ENCODE peak calls at places on chromosomes 5 and 9, in six cellular contexts. One of them, this sample, is unnamed.

GRCh38 chr9:111896942-111897830 is 572 bp downstream of the UGCG start:
- DNase-seq in uterus: peak; percentile 67
- DNase-seq in sigmoid colon: peak; percentile 79
- DNase-seq in CD4-positive, alpha-beta T cell: peak; percentile 39
- DNase-seq in activated CD8-positive, alpha-beta T cell treated with anti-CD3 and anti-CD28 coated beads for 36 hours: peak; percentile 38
- DNase-seq in fibroblast of mammary gland: peak; percentile 56
- DNase-seq in this sample: no peak

GRCh38 chr9:113511047-113511521 is 47.6 kb downstream of the RGS3 start:
- DNase-seq in fibroblast of mammary gland: no peak
- DNase-seq in activated CD8-positive, alpha-beta T cell treated with anti-CD3 and anti-CD28 coated beads for 36 hours: no peak
- DNase-seq in uterus: no peak
- DNase-seq in sigmoid colon: no peak
- DNase-seq in CD4-positive, alpha-beta T cell: no peak
- DNase-seq in this sample: peak; percentile 36

GRCh38 chr5:143898914-143899591 is 87.1 kb downstream of the HMHB1 start:
- DNase-seq in CD4-positive, alpha-beta T cell: no peak
- DNase-seq in activated CD8-positive, alpha-beta T cell treated with anti-CD3 and anti-CD28 coated beads for 36 hours: no peak
- DNase-seq in uterus: no peak
- DNase-seq in sigmoid colon: no peak
- DNase-seq in fibroblast of mammary gland: no peak
- DNase-seq in this sample: no peak

GRCh38 chr5:147532157-147532556 is 22.3 kb upstream of the DPYSL3 start:
- DNase-seq in uterus: peak; percentile 39
- DNase-seq in CD4-positive, alpha-beta T cell: no peak
- DNase-seq in fibroblast of mammary gland: no peak
- DNase-seq in sigmoid colon: no peak
- DNase-seq in activated CD8-positive, alpha-beta T cell treated with anti-CD3 and anti-CD28 coated beads for 36 hours: no peak
- DNase-seq in this sample: no peak

GRCh38 chr9:125889524-125890473 is 142.6 kb downstream of the PBX3 start:
- DNase-seq in uterus: peak; percentile 11
- DNase-seq in activated CD8-positive, alpha-beta T cell treated with anti-CD3 and anti-CD28 coated beads for 36 hours: peak; percentile 40
- DNase-seq in sigmoid colon: peak; percentile 61
- DNase-seq in CD4-positive, alpha-beta T cell: no peak
- DNase-seq in fibroblast of mammary gland: peak; percentile 57
- DNase-seq in this sample: no peak

GRCh38 chr5:93163010-93163663 is 417.9 kb downstream of the NR2F1-AS1 start:
- DNase-seq in uterus: no peak
- DNase-seq in fibroblast of mammary gland: peak; percentile 92
- DNase-seq in activated CD8-positive, alpha-beta T cell treated with anti-CD3 and anti-CD28 coated beads for 36 hours: no peak
- DNase-seq in sigmoid colon: no peak
- DNase-seq in CD4-positive, alpha-beta T cell: no peak
- DNase-seq in this sample: no peak

GRCh38 chr5:127320032-127320945 is 29.7 kb downstream of the MEGF10 start:
- DNase-seq in fibroblast of mammary gland: peak; percentile 25
- DNase-seq in CD4-positive, alpha-beta T cell: no peak
- DNase-seq in activated CD8-positive, alpha-beta T cell treated with anti-CD3 and anti-CD28 coated beads for 36 hours: peak; percentile 41
- DNase-seq in sigmoid colon: no peak
- DNase-seq in uterus: no peak
- DNase-seq in this sample: no peak

GRCh38 chr5:96079075-96079474 is 117.4 kb upstream of the ELL2 start:
- DNase-seq in CD4-positive, alpha-beta T cell: no peak
- DNase-seq in sigmoid colon: no peak
- DNase-seq in fibroblast of mammary gland: peak; percentile 97
- DNase-seq in uterus: no peak
- DNase-seq in activated CD8-positive, alpha-beta T cell treated with anti-CD3 and anti-CD28 coated beads for 36 hours: peak; percentile 63
- DNase-seq in this sample: no peak

GRCh38 chr9:10366171-10366779 is 246.5 kb downstream of the PTPRD start:
- DNase-seq in uterus: no peak
- DNase-seq in CD4-positive, alpha-beta T cell: no peak
- DNase-seq in fibroblast of mammary gland: peak; percentile 42
- DNase-seq in activated CD8-positive, alpha-beta T cell treated with anti-CD3 and anti-CD28 coated beads for 36 hours: no peak
- DNase-seq in sigmoid colon: no peak
- DNase-seq in this sample: no peak

GRCh38 chr5:136674178-136674577 is 308.8 kb upstream of the TRPC7 start:
- DNase-seq in CD4-positive, alpha-beta T cell: no peak
- DNase-seq in uterus: no peak
- DNase-seq in fibroblast of mammary gland: no peak
- DNase-seq in activated CD8-positive, alpha-beta T cell treated with anti-CD3 and anti-CD28 coated beads for 36 hours: no peak
- DNase-seq in sigmoid colon: no peak
- DNase-seq in this sample: no peak

GRCh38 chr5:107464876-107465275 is 205.9 kb downstream of the EFNA5 start:
- DNase-seq in uterus: no peak
- DNase-seq in sigmoid colon: no peak
- DNase-seq in activated CD8-positive, alpha-beta T cell treated with anti-CD3 and anti-CD28 coated beads for 36 hours: no peak
- DNase-seq in fibroblast of mammary gland: no peak
- DNase-seq in CD4-positive, alpha-beta T cell: no peak
- DNase-seq in this sample: no peak

GRCh38 chr5:172501708-172502379 is 47.5 kb upstream of the SH3PXD2B start:
- DNase-seq in activated CD8-positive, alpha-beta T cell treated with anti-CD3 and anti-CD28 coated beads for 36 hours: no peak
- DNase-seq in uterus: peak; percentile 6
- DNase-seq in fibroblast of mammary gland: no peak
- DNase-seq in sigmoid colon: peak; percentile 56
- DNase-seq in CD4-positive, alpha-beta T cell: no peak
- DNase-seq in this sample: no peak

GRCh38 chr5:1468247-1468612 is 23.0 kb upstream of the SLC6A3 start:
- DNase-seq in CD4-positive, alpha-beta T cell: no peak
- DNase-seq in uterus: no peak
- DNase-seq in sigmoid colon: no peak
- DNase-seq in activated CD8-positive, alpha-beta T cell treated with anti-CD3 and anti-CD28 coated beads for 36 hours: peak; percentile 58
- DNase-seq in fibroblast of mammary gland: peak; percentile 9
- DNase-seq in this sample: no peak

GRCh38 chr5:168795943-168796342 is 216.8 kb upstream of the PANK3 start:
- DNase-seq in activated CD8-positive, alpha-beta T cell treated with anti-CD3 and anti-CD28 coated beads for 36 hours: no peak
- DNase-seq in uterus: no peak
- DNase-seq in sigmoid colon: no peak
- DNase-seq in CD4-positive, alpha-beta T cell: no peak
- DNase-seq in fibroblast of mammary gland: no peak
- DNase-seq in this sample: no peak

GRCh38 chr9:124716795-124717194 is 54.3 kb downstream of the NR6A1 start:
- DNase-seq in activated CD8-positive, alpha-beta T cell treated with anti-CD3 and anti-CD28 coated beads for 36 hours: no peak
- DNase-seq in CD4-positive, alpha-beta T cell: no peak
- DNase-seq in fibroblast of mammary gland: peak; percentile 76
- DNase-seq in sigmoid colon: no peak
- DNase-seq in uterus: no peak
- DNase-seq in this sample: no peak

GRCh38 chr5:3346111-3346820 is 249.4 kb upstream of the IRX1 start:
- DNase-seq in activated CD8-positive, alpha-beta T cell treated with anti-CD3 and anti-CD28 coated beads for 36 hours: no peak
- DNase-seq in CD4-positive, alpha-beta T cell: no peak
- DNase-seq in sigmoid colon: peak; percentile 56
- DNase-seq in fibroblast of mammary gland: no peak
- DNase-seq in uterus: no peak
- DNase-seq in this sample: peak; percentile 69

GRCh38 chr9:29830815-29831214 is 2257.5 kb upstream of the C9orf72 start:
- DNase-seq in uterus: no peak
- DNase-seq in sigmoid colon: no peak
- DNase-seq in CD4-positive, alpha-beta T cell: no peak
- DNase-seq in activated CD8-positive, alpha-beta T cell treated with anti-CD3 and anti-CD28 coated beads for 36 hours: no peak
- DNase-seq in fibroblast of mammary gland: peak; percentile 9
- DNase-seq in this sample: no peak

GRCh38 chr9:27276182-27277030 is 20.5 kb downstream of the EQTN start:
- DNase-seq in uterus: peak; percentile 24
- DNase-seq in activated CD8-positive, alpha-beta T cell treated with anti-CD3 and anti-CD28 coated beads for 36 hours: no peak
- DNase-seq in sigmoid colon: no peak
- DNase-seq in CD4-positive, alpha-beta T cell: no peak
- DNase-seq in fibroblast of mammary gland: peak; percentile 67
- DNase-seq in this sample: no peak

GRCh38 chr5:40755093-40755406 is 711 bp downstream of the TTC33 start:
- DNase-seq in fibroblast of mammary gland: peak; percentile 82
- DNase-seq in sigmoid colon: peak; percentile 88
- DNase-seq in uterus: peak; percentile 66
- DNase-seq in activated CD8-positive, alpha-beta T cell treated with anti-CD3 and anti-CD28 coated beads for 36 hours: peak; percentile 78
- DNase-seq in CD4-positive, alpha-beta T cell: peak; percentile 56
- DNase-seq in this sample: no peak

GRCh38 chr5:172878585-172879433 is 44.8 kb downstream of the ERGIC1 start:
- DNase-seq in fibroblast of mammary gland: peak; percentile 79
- DNase-seq in activated CD8-positive, alpha-beta T cell treated with anti-CD3 and anti-CD28 coated beads for 36 hours: no peak
- DNase-seq in sigmoid colon: no peak
- DNase-seq in uterus: peak; percentile 38
- DNase-seq in CD4-positive, alpha-beta T cell: no peak
- DNase-seq in this sample: no peak

GRCh38 chr5:32276173-32276853 is 36.4 kb downstream of the MTMR12 start:
- DNase-seq in CD4-positive, alpha-beta T cell: no peak
- DNase-seq in activated CD8-positive, alpha-beta T cell treated with anti-CD3 and anti-CD28 coated beads for 36 hours: no peak
- DNase-seq in sigmoid colon: no peak
- DNase-seq in fibroblast of mammary gland: no peak
- DNase-seq in uterus: no peak
- DNase-seq in this sample: no peak

DNA sequence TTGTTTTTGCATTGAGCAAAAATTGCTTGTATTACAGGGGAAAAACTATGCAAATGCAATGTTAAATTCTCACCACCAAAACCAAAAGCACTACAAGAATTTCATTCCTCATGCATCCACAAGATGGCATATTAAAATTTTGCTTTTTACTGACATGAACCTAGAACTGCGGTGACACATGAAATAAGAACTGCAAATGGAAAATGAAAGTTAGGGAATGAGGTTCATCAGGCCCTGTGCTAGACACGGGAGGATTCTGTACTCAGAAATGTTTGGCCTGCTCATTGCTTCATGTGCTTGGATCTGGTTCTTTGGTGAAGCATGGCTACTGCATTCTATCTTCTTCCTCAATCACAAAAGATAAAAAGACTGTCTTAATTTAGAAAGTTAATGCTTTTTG is 9.1 kb upstream of the RFK start:
- DNase-seq in uterus: no peak
- DNase-seq in activated CD8-positive, alpha-beta T cell treated with anti-CD3 and anti-CD28 coated beads for 36 hours: peak; percentile 22
- DNase-seq in sigmoid colon: no peak
- DNase-seq in CD4-positive, alpha-beta T cell: no peak
- DNase-seq in fibroblast of mammary gland: peak; percentile 85
- DNase-seq in this sample: no peak
- TF ChIP-seq CTCF in uterus: peak; percentile 61
- TF ChIP-seq CTCF in activated CD8-positive, alpha-beta T cell treated with anti-CD3 and anti-CD28 coated beads for 36 hours: peak; percentile 63
- TF ChIP-seq CTCF in sigmoid colon: peak; percentile 51
- TF ChIP-seq CTCF in CD4-positive, alpha-beta T cell: peak; percentile 64
- TF ChIP-seq CTCF in fibroblast of mammary gland: peak; percentile 65
- TF ChIP-seq CTCF in this sample: peak; percentile 86

GRCh38 chr9:92176068-92176799 is 61.0 kb upstream of the SPTLC1 start:
- DNase-seq in sigmoid colon: no peak
- DNase-seq in activated CD8-positive, alpha-beta T cell treated with anti-CD3 and anti-CD28 coated beads for 36 hours: no peak
- DNase-seq in fibroblast of mammary gland: no peak
- DNase-seq in uterus: no peak
- DNase-seq in CD4-positive, alpha-beta T cell: no peak
- DNase-seq in this sample: no peak
- TF ChIP-seq CTCF in sigmoid colon: no peak
- TF ChIP-seq CTCF in activated CD8-positive, alpha-beta T cell treated with anti-CD3 and anti-CD28 coated beads for 36 hours: no peak
- TF ChIP-seq CTCF in fibroblast of mammary gland: peak; percentile 37
- TF ChIP-seq CTCF in uterus: no peak
- TF ChIP-seq CTCF in CD4-positive, alpha-beta T cell: no peak
- TF ChIP-seq CTCF in this sample: peak; percentile 50

DNA sequence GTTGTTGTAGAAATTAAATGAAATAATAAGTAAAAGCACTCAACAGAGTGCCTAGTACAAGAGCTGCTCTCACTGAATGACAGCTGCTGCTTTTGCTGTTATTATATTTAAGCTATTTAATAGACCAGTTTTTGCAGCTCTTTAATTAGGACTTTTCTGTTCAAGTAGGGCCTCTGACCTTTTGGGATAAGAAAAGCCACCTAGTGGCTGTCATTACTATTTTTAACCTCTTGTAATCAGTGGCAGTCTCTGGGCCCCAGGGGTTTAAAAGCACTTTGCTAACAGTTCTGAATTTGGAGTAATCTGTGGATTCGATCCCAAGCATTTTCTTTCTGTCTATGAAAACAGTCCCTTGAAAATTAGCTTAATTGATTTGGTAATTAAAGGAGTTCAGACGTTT is 121.1 kb downstream of the NUDT12 start:
- DNase-seq in activated CD8-positive, alpha-beta T cell treated with anti-CD3 and anti-CD28 coated beads for 36 hours: no peak
- DNase-seq in sigmoid colon: no peak
- DNase-seq in CD4-positive, alpha-beta T cell: no peak
- DNase-seq in fibroblast of mammary gland: no peak
- DNase-seq in uterus: no peak
- DNase-seq in this sample: no peak
- TF ChIP-seq CTCF in activated CD8-positive, alpha-beta T cell treated with anti-CD3 and anti-CD28 coated beads for 36 hours: no peak
- TF ChIP-seq CTCF in sigmoid colon: no peak
- TF ChIP-seq CTCF in CD4-positive, alpha-beta T cell: no peak
- TF ChIP-seq CTCF in fibroblast of mammary gland: peak; percentile 10
- TF ChIP-seq CTCF in uterus: no peak
- TF ChIP-seq CTCF in this sample: peak; percentile 28

DNA sequence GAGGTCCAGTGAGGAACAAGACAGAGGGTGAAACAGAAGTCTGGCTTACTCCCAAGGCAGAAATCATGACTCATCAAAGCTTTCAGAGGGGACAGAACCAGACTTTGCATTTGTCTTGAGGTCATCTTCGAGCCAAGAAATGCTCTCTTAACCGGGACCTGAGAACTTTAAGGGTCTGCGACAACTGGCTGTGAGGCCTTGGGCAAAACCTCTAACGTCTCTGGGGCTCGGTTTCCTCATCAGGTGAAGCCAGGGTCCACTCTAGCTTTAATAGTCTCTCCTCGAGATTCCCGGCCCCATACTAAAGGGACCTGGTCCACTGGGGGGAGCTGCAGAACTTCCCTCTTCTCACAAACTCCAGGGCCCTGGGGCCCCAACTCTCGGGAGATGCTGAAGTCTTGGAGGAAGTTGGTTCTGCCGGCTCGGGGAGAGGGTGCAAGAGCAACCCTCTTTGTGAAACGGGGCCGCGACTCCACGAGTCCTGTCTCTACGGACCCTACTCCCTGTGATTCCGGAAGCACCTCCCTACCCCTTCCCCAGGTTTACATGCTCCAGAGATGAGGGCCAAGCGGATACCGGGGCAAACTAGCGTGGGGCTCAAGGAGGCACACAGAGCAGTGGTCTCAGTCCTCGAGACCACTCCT is 2.6 kb downstream of the GLIS3 start:
- DNase-seq in activated CD8-positive, alpha-beta T cell treated with anti-CD3 and anti-CD28 coated beads for 36 hours: peak; percentile 49
- DNase-seq in sigmoid colon: peak; percentile 91
- DNase-seq in uterus: peak; percentile 83
- DNase-seq in CD4-positive, alpha-beta T cell: no peak
- DNase-seq in fibroblast of mammary gland: peak; percentile 95
- DNase-seq in this sample: no peak
- TF ChIP-seq CTCF in activated CD8-positive, alpha-beta T cell treated with anti-CD3 and anti-CD28 coated beads for 36 hours: no peak
- TF ChIP-seq CTCF in sigmoid colon: no peak
- TF ChIP-seq CTCF in uterus: peak; percentile 55
- TF ChIP-seq CTCF in CD4-positive, alpha-beta T cell: peak; percentile 20
- TF ChIP-seq CTCF in fibroblast of mammary gland: peak; percentile 51
- TF ChIP-seq CTCF in this sample: peak; percentile 79

DNA sequence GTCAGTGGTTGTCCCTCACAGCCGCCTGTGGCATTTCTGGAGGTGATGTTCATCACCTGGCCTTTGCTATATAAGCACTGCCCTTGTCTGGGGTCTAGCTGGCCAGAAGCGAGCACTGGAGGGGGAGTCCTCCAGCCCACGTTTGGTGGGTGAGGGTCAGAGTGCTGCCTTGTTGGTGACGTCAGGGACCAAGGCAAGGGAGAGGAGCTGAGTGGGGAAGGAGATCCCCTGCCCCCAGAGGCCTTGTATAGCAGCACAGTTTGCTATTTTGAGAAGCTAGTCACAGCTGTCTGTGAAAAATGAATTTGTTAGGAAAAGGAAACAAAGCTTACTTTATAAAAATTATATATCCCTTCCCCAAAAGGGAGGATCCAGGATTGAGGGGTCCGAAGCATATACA is 49.8 kb downstream of the SYK start:
- DNase-seq in CD4-positive, alpha-beta T cell: no peak
- DNase-seq in fibroblast of mammary gland: no peak
- DNase-seq in activated CD8-positive, alpha-beta T cell treated with anti-CD3 and anti-CD28 coated beads for 36 hours: no peak
- DNase-seq in sigmoid colon: no peak
- DNase-seq in uterus: no peak
- DNase-seq in this sample: no peak
- TF ChIP-seq CTCF in CD4-positive, alpha-beta T cell: no peak
- TF ChIP-seq CTCF in fibroblast of mammary gland: no peak
- TF ChIP-seq CTCF in activated CD8-positive, alpha-beta T cell treated with anti-CD3 and anti-CD28 coated beads for 36 hours: no peak
- TF ChIP-seq CTCF in sigmoid colon: no peak
- TF ChIP-seq CTCF in uterus: no peak
- TF ChIP-seq CTCF in this sample: peak; percentile 12